ENCODE peak calls at places on chromosomes 3 and 15, in seven cellular contexts. Y is tibial artery, D is hepatic stellate cell, H is brain microvascular endothelial cell, K is heart right ventricle, G is HFF-Myc, J is astrocyte of the spinal cord. T is an unnamed sample.

GRCh38 chr15:39580630-39581500 is at the start of gene THBS1:
- DNase-seq in K (peak), J (peak), H (peak), G (peak), Y (peak), D (peak), T (peak)

GRCh38 chr3:177460100-177460499 is 262.8 kb upstream of the TBL1XR1 start:
- DNase-seq in H (no peak), J (no peak), K (no peak), G (no peak), D (no peak), Y (no peak), T (no peak)

GRCh38 chr3:124699033-124699432 is 31.2 kb upstream of the UMPS start:
- DNase-seq in G (no peak), J (no peak), K (no peak), H (no peak), D (no peak), Y (no peak), T (no peak)

GRCh38 chr15:51448592-51449494 is 107.4 kb downstream of the GLDN start:
- DNase-seq in Y (no peak), K (no peak), J (no peak), H (no peak), G (no peak), D (no peak), T (no peak)

GRCh38 chr3:9678493-9678892 is 25.1 kb upstream of the CPNE9 start:
- DNase-seq in Y (no peak), G (no peak), H (no peak), D (no peak), K (no peak), J (no peak), T (no peak)

GRCh38 chr3:149581248-149581647 is 76.6 kb downstream of the WWTR1 start:
- DNase-seq in J (peak), G (no peak), H (no peak), K (no peak), D (no peak), Y (no peak), T (peak)

GRCh38 chr3:19025441-19025840 is 122.9 kb upstream of the KCNH8 start:
- DNase-seq in D (no peak), Y (no peak), K (no peak), G (no peak), H (no peak), J (no peak), T (no peak)

GRCh38 chr3:196207833-196208607 is 3.2 kb downstream of the ZDHHC19 start:
- DNase-seq in K (no peak), J (no peak), Y (no peak), D (peak), G (no peak), H (peak), T (peak)

GRCh38 chr3:51581529-51581928 is 43.0 kb downstream of the RAD54L2 start:
- DNase-seq in D (no peak), G (no peak), Y (no peak), H (peak), J (no peak), K (no peak), T (peak)

T was measured in RPMI7951.